ENCODE peak calls at places on chromosomes 6 and 20, in seven cellular contexts. V, Y, C, G, X, R and U are unnamed samples.

GRCh38 chr6:63351995-63352586 is 32.3 kb upstream of the LGSN start:
- DNase-seq in C (peak), R (no peak), V (peak), Y (peak), X (no peak), G (no peak), U (no peak)

GRCh38 chr6:125942677-125943527 is 13.7 kb upstream of the HINT3 start:
- DNase-seq in C (peak), R (no peak), V (no peak), G (peak), Y (peak), X (no peak), U (no peak)

GRCh38 chr6:149983145-149983544 is 19.4 kb downstream of the ULBP1 start:
- DNase-seq in G (no peak), X (no peak), R (no peak), V (no peak), Y (no peak), C (no peak), U (no peak)

GRCh38 chr20:56957737-56958553 is 308.5 kb downstream of the BMP7 start:
- DNase-seq in Y (no peak), X (no peak), V (no peak), C (no peak), R (no peak), G (no peak), U (no peak)

GRCh38 chr6:168198302-168199180 is 119.5 kb upstream of the FRMD1 start:
- DNase-seq in Y (no peak), R (peak), V (no peak), G (no peak), C (no peak), X (peak), U (no peak)

GRCh38 chr6:14881399-14881798 is 364.5 kb upstream of the JARID2 start:
- DNase-seq in C (peak), V (no peak), R (no peak), X (no peak), G (no peak), Y (peak), U (no peak)

GRCh38 chr6:75991941-75992340 is 80.5 kb downstream of the IMPG1 start:
- DNase-seq in X (no peak), R (no peak), Y (no peak), V (no peak), C (no peak), G (no peak), U (no peak)

GRCh38 chr6:32195902-32196681 is 3.6 kb upstream of the GPSM3 start:
- DNase-seq in G (peak), C (peak), X (peak), R (peak), V (peak), Y (peak), U (peak)

GRCh38 chr6:137203256-137203655 is 15.9 kb downstream of the IFNGR1 start:
- DNase-seq in Y (no peak), C (no peak), G (no peak), R (no peak), V (no peak), X (no peak), U (no peak)

DNA sequence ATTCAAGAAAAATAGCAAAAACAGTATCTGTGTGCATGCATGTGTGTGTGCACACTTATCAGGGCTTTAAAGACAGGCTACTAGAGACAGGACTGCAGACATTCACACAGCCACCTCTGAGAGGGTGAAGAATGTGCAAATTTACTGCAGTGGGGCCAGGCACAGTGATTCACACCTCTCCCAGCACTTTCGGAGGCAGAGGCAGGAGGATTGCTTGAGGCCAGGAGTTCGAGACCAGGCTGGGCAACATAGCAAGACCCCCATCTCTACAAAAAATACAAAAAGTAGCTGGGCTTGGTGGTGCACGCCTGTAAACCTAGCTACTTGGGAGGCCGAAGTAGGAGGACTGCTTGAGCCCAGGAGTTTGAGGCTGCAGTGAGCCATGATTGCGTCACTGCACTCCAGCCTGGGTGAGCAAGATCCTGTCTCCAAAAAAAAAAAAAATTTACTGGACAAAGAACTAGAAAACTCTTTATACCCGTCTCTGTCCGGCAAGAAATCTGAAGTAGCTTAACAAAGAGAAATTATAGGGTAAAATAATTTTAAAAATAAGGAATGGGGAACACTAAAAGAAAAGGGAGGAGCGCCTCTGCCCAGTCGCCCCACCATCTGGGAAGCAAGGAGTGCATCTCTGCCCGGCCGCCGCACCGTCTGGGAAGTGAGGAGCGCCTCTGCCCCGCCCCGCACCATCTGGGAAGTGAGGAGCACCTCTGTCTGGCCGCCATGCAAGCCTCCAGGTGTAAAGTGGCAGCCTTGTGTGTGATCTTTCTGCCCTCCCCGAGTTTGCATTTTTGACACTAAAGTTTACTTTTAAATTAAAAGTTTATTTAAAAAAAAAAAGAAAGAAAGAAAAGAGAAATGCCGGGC is 105.1 kb downstream of the ZMYND8 start:
- DNase-seq in X (no peak), R (no peak), V (no peak), C (no peak), G (no peak), Y (no peak), U (no peak)
- TF ChIP-seq CTCF in X (no peak), R (no peak), V (no peak), C (no peak), G (no peak), Y (no peak), U (no peak)

GRCh38 chr20:50957798-50958732 is at the start of gene DPM1:
- DNase-seq in Y (peak), R (peak), V (no peak), X (peak), G (peak), C (peak), U (peak)

GRCh38 chr20:50953821-50954220 is 4.5 kb downstream of the DPM1 start:
- DNase-seq in R (no peak), Y (peak), C (no peak), V (no peak), G (no peak), X (no peak), U (no peak)

GRCh38 chr20:50958733-50959542 is at the start of gene MOCS3:
- DNase-seq in Y (no peak), R (peak), X (peak), C (peak), G (peak), V (peak), U (peak)

GRCh38 chr20:50957276-50957675 is 1.1 kb downstream of the DPM1 start:
- DNase-seq in X (no peak), G (no peak), Y (no peak), R (no peak), C (no peak), V (no peak), U (no peak)

GRCh38 chr20:50959543-50960126 is 1.0 kb downstream of the MOCS3 start:
- DNase-seq in R (no peak), C (no peak), G (no peak), V (no peak), Y (no peak), X (no peak), U (no peak)
- H3K27ac ChIP-seq in R (peak), C (no peak), G (no peak), V (peak), Y (peak), X (peak), U (peak)

DNA sequence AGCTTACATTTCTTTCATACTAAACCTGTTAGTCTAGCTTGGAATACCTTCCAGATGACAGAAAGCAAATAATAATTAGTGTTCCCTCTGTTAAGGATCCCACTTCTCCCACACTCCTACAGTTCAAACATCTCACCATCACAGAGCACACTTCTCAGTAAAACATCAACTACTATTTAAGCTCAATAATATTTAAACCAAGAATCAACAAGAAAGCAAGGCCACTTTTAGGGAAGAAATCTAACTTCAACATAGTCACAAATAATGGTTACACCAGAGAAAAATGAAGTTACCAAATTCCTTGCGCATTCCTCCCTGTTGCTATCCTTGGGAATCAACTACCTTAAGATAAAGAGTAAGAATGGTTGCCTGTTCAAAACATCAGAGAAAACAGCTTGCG is 1.6 kb downstream of the SNX14 start:
- DNase-seq in X (no peak), Y (no peak), C (no peak), G (no peak), V (no peak), R (no peak), U (no peak)
- H3K4me3 ChIP-seq in X (no peak), Y (peak), C (no peak), G (peak), V (peak), R (peak), U (peak)

GRCh38 chr20:10443936-10444335 is 8.8 kb downstream of the SLX4IP start:
- DNase-seq in G (no peak), Y (no peak), V (no peak), C (no peak), R (no peak), X (no peak), U (no peak)

GRCh38 chr20:10448270-10449156 is 13.4 kb downstream of the SLX4IP start:
- DNase-seq in V (no peak), Y (no peak), C (peak), R (no peak), X (no peak), G (no peak), U (no peak)

GRCh38 chr20:10445758-10446157 is 10.7 kb downstream of the SLX4IP start:
- DNase-seq in Y (no peak), G (no peak), X (no peak), C (no peak), V (no peak), R (no peak), U (no peak)

GRCh38 chr20:10449270-10449669 is 14.2 kb downstream of the SLX4IP start:
- DNase-seq in X (no peak), V (no peak), G (no peak), R (no peak), C (no peak), Y (no peak), U (no peak)

GRCh38 chr20:10447028-10447427 is 11.9 kb downstream of the SLX4IP start:
- DNase-seq in G (peak), Y (peak), V (peak), R (no peak), X (no peak), C (peak), U (peak)
- TF ChIP-seq CTCF in G (no peak), Y (no peak), V (no peak), R (no peak), X (no peak), C (no peak), U (no peak)

DNA sequence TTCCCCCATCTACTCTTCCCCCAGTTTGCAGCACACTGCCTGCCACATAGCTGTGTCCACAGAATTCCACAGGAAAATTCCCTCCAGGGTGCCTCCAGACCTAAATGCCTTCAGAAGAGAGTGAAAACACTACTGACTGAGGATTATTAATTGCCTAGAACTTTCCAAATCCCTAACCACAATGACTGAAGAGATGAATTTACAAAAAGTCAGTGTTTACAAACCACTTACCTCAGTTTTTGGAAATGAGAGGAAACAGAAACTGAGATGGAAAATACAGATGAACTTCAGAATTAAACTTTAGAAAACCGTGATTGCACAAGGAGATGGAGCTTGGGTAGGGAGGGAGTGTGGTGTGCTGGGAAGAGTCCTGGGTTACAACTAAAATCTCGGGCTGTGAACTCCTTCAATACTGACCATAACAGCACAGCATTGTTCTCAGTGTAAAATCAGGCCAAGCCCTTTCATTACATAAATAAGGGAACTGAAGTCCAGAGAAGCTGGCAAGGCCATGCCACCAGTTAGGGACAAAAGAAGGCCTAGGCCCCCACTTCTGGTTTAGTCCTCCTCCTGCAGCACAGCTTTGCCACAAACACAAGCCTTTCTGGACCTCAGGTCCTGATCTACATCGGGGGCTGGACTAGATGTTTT is 4.1 kb downstream of the ELMO2 start:
- DNase-seq in G (no peak), V (no peak), C (peak), X (no peak), Y (no peak), R (no peak), U (peak)
- H3K27ac ChIP-seq in G (peak), V (no peak), C (peak), X (peak), Y (no peak), R (peak), U (peak)

DNA sequence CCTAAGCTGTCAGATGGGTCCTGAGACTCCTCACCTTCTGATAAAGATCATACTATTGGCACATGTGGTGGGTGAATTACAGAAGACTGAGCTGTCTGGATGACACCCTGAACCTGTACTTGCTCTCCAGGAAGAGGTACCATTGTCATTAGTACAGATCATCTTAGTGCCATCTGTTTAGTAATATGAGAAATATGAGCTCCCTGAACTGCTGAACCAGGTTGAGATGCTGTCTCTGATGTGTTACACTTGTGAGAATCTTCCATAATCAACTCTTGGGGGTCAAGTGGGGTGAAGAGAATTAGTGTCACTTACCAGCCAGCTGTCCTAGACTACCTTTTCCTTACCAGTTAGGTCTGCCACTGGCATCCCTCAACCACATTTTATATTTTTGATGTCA is 531.0 kb downstream of the EPHA7 start:
- DNase-seq in C (no peak), X (no peak), Y (no peak), R (no peak), G (no peak), V (no peak), U (no peak)
- H3K4me3 ChIP-seq in C (no peak), X (no peak), Y (no peak), R (no peak), G (no peak), V (no peak), U (no peak)